ENCODE peak calls at places on chromosomes 13 and 19, in four cellular contexts. A is K562, K is H1, R is HepG2. J is an unnamed sample.

GRCh38 chr19:47693903-47694302 is 19.3 kb upstream of the EHD2 start:
- DNase-seq in R (no peak), A (no peak), K (no peak), J (no peak)

GRCh38 chr19:2282062-2282861 is at the start of gene PEAK3:
- DNase-seq in R (no peak), K (no peak), A (peak; percentile 68), J (peak; percentile 12)

GRCh38 chr13:30108913-30109237 is 198.5 kb downstream of the KATNAL1 start:
- DNase-seq in R (peak; percentile 33), A (no peak), K (no peak), J (no peak)

GRCh38 chr19:52296400-52296772 is 583 bp upstream of the ZNF480 start:
- DNase-seq in R (peak; percentile 6), A (peak; percentile 12), K (no peak), J (no peak)

GRCh38 chr13:32527151-32527550 is 11.4 kb downstream of the N4BP2L2 start:
- DNase-seq in K (no peak), A (no peak), R (no peak), J (no peak)

GRCh38 chr19:52094526-52094925 is 1.0 kb downstream of the ZNF841 start:
- DNase-seq in K (no peak), R (no peak), A (no peak), J (no peak)

GRCh38 chr19:39248806-39249205 is at the start of gene IFNL4:
- DNase-seq in R (no peak), K (no peak), A (no peak), J (no peak)

GRCh38 chr13:73274147-73274546 is 215.3 kb downstream of the KLF5 start:
- DNase-seq in A (no peak), R (no peak), K (no peak), J (no peak)

GRCh38 chr13:94617389-94618000 is 15.8 kb downstream of the GPR180 start:
- DNase-seq in R (peak; percentile 21), A (no peak), K (no peak), J (peak; percentile 46)

GRCh38 chr19:12952488-12953455 is 4.3 kb downstream of the GADD45GIP1 start:
- DNase-seq in A (no peak), R (no peak), K (no peak), J (peak; percentile 86)

GRCh38 chr19:36894849-36895383 is 21.2 kb downstream of the ZNF829 start:
- DNase-seq in K (no peak), A (no peak), R (no peak), J (no peak)
- H3K9me3 ChIP-seq in K (peaks cover 69% of the 10 kb centered on the region), A (peaks cover 2% of the 10 kb centered on the region), R (peaks cover 96% of the 10 kb centered on the region), J (peaks cover 17% of the 10 kb centered on the region)

DNA sequence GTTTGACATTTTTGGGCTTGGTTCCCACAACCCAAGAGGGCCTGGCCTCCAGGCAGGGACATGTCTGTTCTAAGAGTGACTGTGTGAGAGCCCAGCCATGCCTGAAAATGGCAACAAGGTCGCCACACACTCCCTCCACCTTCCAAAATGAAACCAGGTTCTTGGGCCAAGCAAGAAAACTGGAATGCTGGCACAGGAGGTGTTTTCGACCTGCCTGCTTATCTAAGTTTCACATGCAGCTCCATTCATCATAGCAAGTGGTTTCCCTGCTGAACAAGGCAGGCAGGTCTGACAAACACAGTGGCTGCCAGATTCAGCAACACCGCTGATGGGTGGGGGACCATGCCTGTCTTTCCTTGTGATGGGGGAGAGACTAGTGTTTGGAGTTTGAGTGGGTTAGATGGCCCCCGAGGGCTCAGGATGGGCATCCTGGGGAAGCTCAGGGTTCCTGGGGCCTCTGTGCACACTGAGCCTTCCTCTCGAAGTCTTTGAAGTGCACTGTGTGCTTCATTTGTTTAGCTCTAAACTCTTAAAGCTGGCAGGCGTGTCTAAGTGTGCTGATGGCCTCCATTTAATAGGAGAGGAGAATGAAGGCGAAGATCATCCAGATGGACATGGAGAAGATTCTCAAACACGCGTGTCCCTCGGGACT is 17.9 kb upstream of the GAS6 start:
- DNase-seq in A (no peak), K (no peak), R (no peak), J (peak; percentile 82)
- H2AFZ ChIP-seq in A (no peak overlapping the region), K (no peak overlapping the region), R (no peak overlapping the region), J (peak overlapping the region; percentile 75)

DNA sequence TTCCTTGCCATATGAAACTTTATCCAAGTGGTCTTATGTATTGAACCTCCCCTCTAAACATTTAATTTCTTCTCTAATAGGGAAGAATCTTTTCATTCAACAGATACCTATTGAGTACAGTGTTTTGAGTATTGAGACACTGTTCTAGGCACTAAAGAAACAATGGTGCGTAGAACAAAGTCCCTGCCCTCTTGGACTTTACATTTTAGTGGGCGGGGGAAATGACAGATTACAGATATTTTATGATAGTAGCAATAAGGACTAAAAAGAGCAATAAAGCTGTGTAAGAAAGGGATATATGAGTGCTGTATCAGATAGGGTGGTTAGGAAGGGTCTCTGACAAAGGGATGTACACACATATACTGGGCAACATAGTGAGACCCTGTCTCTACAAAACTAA is 5.4 kb downstream of the NUDT15 start:
- DNase-seq in A (no peak), K (no peak), R (no peak), J (no peak)
- TF ChIP-seq JUN in A (no peak), K (no peak), R (no peak), J (no peak)

GRCh38 chr13:26155568-26155967 is 66.5 kb downstream of the RNF6 start:
- DNase-seq in A (no peak), K (no peak), R (no peak), J (no peak)
- H3K9me3 ChIP-seq in A (no peaks in the 10 kb centered on the region), K (no peaks in the 10 kb centered on the region), R (no peaks in the 10 kb centered on the region), J (no peaks in the 10 kb centered on the region)

DNA sequence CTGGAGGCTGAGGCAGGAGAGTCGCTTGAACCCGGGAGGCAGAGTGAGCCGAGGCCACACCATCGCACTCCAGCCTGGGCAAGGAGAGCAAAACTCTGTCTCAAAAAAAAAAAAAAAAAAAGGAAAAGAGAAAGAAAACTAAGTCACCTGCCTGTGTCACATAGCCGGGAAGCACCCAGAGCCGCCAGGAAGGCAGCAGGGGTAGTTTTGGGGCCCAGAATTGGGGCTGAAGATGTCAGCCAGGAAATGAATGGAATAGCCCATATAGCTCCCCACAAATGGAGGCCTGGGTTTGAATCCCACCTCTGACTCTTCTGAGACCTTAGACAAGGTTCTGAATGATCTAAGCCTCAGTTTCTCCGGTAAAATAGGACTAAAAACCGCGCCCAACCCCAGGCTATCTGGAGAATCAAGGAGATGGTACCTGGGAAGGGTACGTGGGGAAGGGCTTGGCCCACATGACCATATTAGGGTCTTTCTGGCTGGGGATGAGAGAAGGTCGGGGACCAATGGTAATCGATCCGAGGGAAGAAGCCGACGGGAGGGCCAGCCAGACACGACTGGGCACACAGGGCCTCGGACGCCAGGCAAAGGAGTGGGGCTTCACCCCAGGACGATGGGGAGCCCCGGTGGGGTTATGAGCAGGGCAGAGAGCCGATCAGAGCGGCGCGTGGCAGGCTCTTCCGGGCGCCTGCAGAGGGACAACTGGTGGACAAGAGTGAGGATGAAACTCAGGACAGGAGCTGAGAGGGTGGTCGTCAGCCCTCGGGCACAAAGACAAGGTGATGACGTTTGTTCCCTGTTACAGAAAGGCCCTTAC is 14.4 kb downstream of the CCDC124 start:
- DNase-seq in K (no peak), R (peak; percentile 13), A (no peak), J (no peak)
- H2AFZ ChIP-seq in K (no peak overlapping the region), R (peak overlapping the region; percentile 19), A (peak overlapping the region; percentile 75), J (peak overlapping the region; percentile 97)